ENCODE peak calls at places on chromosome 2, in seven cellular contexts. L, J, N, H, K, B and S are unnamed samples.

GRCh38 chr2:69149631-69150215 is 136.7 kb downstream of the ANTXR1 start:
- DNase-seq in L (peak; percentile 84), J (no peak), N (no peak), H (peak; percentile 68), K (peak; percentile 94), B (peak; percentile 98), S (peak; percentile 33)

GRCh38 chr2:42965196-42965595 is 172.8 kb upstream of the HAAO start:
- DNase-seq in L (no peak), J (no peak), N (no peak), H (no peak), K (peak; percentile 54), B (no peak), S (no peak)

GRCh38 chr2:223366566-223366965 is 235.6 kb downstream of the SCG2 start:
- DNase-seq in L (no peak), J (no peak), N (no peak), H (no peak), K (no peak), B (no peak), S (no peak)

GRCh38 chr2:236334122-236334876 is 70.1 kb upstream of the ASB18 start:
- DNase-seq in L (no peak), J (no peak), N (no peak), H (no peak), K (no peak), B (no peak), S (no peak)

GRCh38 chr2:228417966-228418365 is 236.5 kb upstream of the SPHKAP start:
- DNase-seq in L (no peak), J (peak; percentile 12), N (no peak), H (no peak), K (no peak), B (peak; percentile 25), S (no peak)

GRCh38 chr2:96831679-96832078 is 12.1 kb downstream of the ANKRD23 start:
- DNase-seq in L (no peak), J (no peak), N (no peak), H (no peak), K (no peak), B (no peak), S (no peak)

GRCh38 chr2:214076527-214076926 is 334.3 kb upstream of the VWC2L start:
- DNase-seq in L (no peak), J (peak; percentile 28), N (no peak), H (no peak), K (no peak), B (peak; percentile 20), S (no peak)

GRCh38 chr2:83817511-83817910 is 641.6 kb downstream of the SUCLG1 start:
- DNase-seq in L (no peak), J (peak; percentile 2), N (no peak), H (no peak), K (peak; percentile 6), B (peak; percentile 0), S (no peak)

GRCh38 chr2:160225722-160226121 is 25.6 kb upstream of the ITGB6 start:
- DNase-seq in L (no peak), J (peak; percentile 96), N (no peak), H (no peak), K (no peak), B (no peak), S (peak; percentile 76)

GRCh38 chr2:28390857-28391563 is 1.6 kb upstream of the FOSL2 start:
- DNase-seq in L (peak; percentile 96), J (peak; percentile 77), N (peak; percentile 85), H (no peak), K (peak; percentile 93), B (peak; percentile 93), S (peak; percentile 73)

GRCh38 chr2:170425291-170425751 is 247.4 kb downstream of the MYO3B start:
- DNase-seq in L (no peak), J (peak; percentile 73), N (no peak), H (peak; percentile 47), K (peak; percentile 43), B (peak; percentile 61), S (no peak)

GRCh38 chr2:66521459-66521858 is 86.5 kb downstream of the MEIS1 start:
- DNase-seq in L (no peak), J (no peak), N (no peak), H (no peak), K (no peak), B (no peak), S (no peak)

GRCh38 chr2:230905448-230906430 is 19.3 kb downstream of the GPR55 start:
- DNase-seq in L (peak; percentile 48), J (no peak), N (no peak), H (no peak), K (no peak), B (peak; percentile 27), S (peak; percentile 18)

GRCh38 chr2:29700560-29700959 is 220.8 kb downstream of the ALK start:
- DNase-seq in L (no peak), J (peak; percentile 83), N (no peak), H (no peak), K (no peak), B (no peak), S (no peak)

GRCh38 chr2:219056176-219056895 is 4.4 kb downstream of the IHH start:
- DNase-seq in L (no peak), J (no peak), N (no peak), H (no peak), K (no peak), B (no peak), S (no peak)

GRCh38 chr2:235232474-235233435 is 261.1 kb upstream of the AGAP1 start:
- DNase-seq in L (no peak), J (no peak), N (no peak), H (no peak), K (no peak), B (no peak), S (no peak)

GRCh38 chr2:105032476-105032875 is 5.4 kb upstream of the MRPS9 start:
- DNase-seq in L (no peak), J (no peak), N (no peak), H (no peak), K (no peak), B (no peak), S (no peak)

GRCh38 chr2:212619954-212620353 is 81.4 kb upstream of the ERBB4 start:
- DNase-seq in L (no peak), J (peak; percentile 85), N (no peak), H (no peak), K (no peak), B (peak; percentile 2), S (no peak)

GRCh38 chr2:24199968-24200590 is 25.2 kb downstream of the FAM228A start:
- DNase-seq in L (no peak), J (no peak), N (no peak), H (no peak), K (peak; percentile 7), B (no peak), S (no peak)

GRCh38 chr2:84838434-84839145 is 42.3 kb downstream of the TRABD2A start:
- DNase-seq in L (no peak), J (no peak), N (no peak), H (no peak), K (no peak), B (no peak), S (no peak)

GRCh38 chr2:171547720-171548119 is 25.4 kb downstream of the CYBRD1 start:
- DNase-seq in L (no peak), J (peak; percentile 11), N (no peak), H (no peak), K (no peak), B (no peak), S (no peak)

GRCh38 chr2:104755026-104755856 is 98.7 kb upstream of the POU3F3 start:
- DNase-seq in L (no peak), J (no peak), N (peak; percentile 53), H (no peak), K (no peak), B (no peak), S (no peak)

GRCh38 chr2:236290742-236291425 is 26.7 kb upstream of the ASB18 start:
- DNase-seq in L (no peak), J (no peak), N (no peak), H (no peak), K (no peak), B (no peak), S (no peak)

GRCh38 chr2:223580951-223581350 is 21.2 kb downstream of the SCG2 start:
- DNase-seq in L (no peak), J (no peak), N (no peak), H (no peak), K (peak; percentile 68), B (peak; percentile 82), S (peak; percentile 23)

GRCh38 chr2:120915670-120916069 is 180.0 kb downstream of the GLI2 start:
- DNase-seq in L (no peak), J (no peak), N (peak; percentile 32), H (no peak), K (peak; percentile 60), B (no peak), S (peak; percentile 64)

DNA sequence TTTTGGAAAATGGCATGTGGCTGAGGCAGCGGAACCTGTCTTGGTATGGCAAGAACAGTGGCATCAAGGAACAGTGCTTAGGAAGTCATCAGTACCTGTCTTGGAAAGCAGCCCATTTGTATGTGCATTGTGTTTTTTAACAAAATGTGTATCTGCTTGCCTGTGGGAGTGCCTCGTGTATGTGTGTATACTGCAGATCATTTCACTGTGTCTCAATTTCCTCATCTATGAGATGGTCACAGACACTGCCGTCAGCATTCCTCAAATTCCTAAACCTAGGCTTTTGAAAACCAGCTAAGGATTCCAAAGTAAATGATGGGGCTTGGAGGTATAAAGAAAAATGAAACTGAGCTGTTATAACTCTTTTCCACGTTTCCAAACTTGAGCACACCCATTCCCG is 441.3 kb downstream of the RND3 start:
- DNase-seq in L (no peak), J (no peak), N (no peak), H (no peak), K (peak; percentile 33), B (no peak), S (no peak)
- H3K4me3 ChIP-seq in L (no peak overlapping the region), J (no peak overlapping the region), N (no peak overlapping the region), H (peak overlapping the region; percentile 26), K (no peak overlapping the region), B (peak overlapping the region; percentile 17), S (no peak overlapping the region)

GRCh38 chr2:157470321-157470720 is 26.4 kb upstream of the CYTIP start:
- DNase-seq in L (no peak), J (no peak), N (no peak), H (no peak), K (no peak), B (no peak), S (no peak)
- H3K4me3 ChIP-seq in L (no peak overlapping the region), J (no peak overlapping the region), N (no peak overlapping the region), H (no peak overlapping the region), K (no peak overlapping the region), B (no peak overlapping the region), S (no peak overlapping the region)

DNA sequence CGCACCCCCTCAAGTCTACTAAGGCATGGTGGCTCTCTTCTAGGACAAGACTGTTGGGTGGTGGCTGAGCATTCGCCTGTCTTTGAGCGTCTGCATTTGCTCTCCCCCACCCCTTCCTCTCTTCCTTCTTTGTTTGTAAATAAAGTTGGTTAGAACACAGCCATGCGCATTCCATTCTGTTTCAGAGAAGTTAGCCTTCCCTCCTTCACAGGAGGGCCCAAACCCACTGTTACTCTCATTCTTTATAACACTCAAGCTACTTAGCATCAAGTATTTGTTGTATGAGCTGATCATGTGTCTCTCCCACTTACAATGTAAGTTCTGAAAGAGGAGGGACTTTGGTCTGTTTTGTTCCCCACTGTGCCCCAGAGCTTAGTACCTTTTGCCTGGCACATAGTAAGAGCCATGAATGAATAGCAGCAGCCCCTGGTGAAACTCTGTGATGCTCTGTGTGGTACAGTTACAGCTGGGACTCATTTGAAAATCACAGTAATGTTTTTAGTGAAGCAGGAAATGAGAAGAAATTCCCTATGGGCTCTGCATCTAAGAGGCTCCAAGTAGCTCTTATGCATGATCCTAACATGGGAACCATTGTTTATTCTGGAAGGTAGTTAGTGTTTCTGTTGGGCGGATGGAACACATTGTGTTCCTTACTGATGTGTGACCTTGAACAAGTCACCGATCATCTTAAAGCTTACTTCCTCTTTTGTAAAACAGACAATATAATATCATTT is 7.7 kb downstream of the MGAT5 start:
- DNase-seq in L (no peak), J (no peak), N (no peak), H (no peak), K (peak; percentile 34), B (peak; percentile 45), S (no peak)
- H3K4me3 ChIP-seq in L (no peak overlapping the region), J (no peak overlapping the region), N (no peak overlapping the region), H (no peak overlapping the region), K (no peak overlapping the region), B (no peak overlapping the region), S (no peak overlapping the region)

GRCh38 chr2:237858294-237859081 is 935 bp upstream of the RAMP1 start:
- DNase-seq in L (peak; percentile 92), J (peak; percentile 60), N (no peak), H (peak; percentile 67), K (peak; percentile 90), B (peak; percentile 87), S (peak; percentile 83)
- H3K4me3 ChIP-seq in L (peak overlapping the region; percentile 66), J (no peak overlapping the region), N (no peak overlapping the region), H (no peak overlapping the region), K (no peak overlapping the region), B (peak overlapping the region; percentile 46), S (peak overlapping the region; percentile 90)